ENCODE peak calls at places on chromosomes 7 and 10, in six cellular contexts. One of them, this sample, is unnamed.

GRCh38 chr10:32367793-32368453 is 21.0 kb upstream of the EPC1 start:
- DNase-seq in GM23338: peak
- DNase-seq in SK-N-MC: no peak
- DNase-seq in transverse colon: peak
- DNase-seq in prostate gland: peak
- DNase-seq in breast epithelium: peak
- DNase-seq in this sample: peak

GRCh38 chr10:122239578-122240257 is 31.4 kb upstream of the BTBD16 start:
- DNase-seq in GM23338: peak
- DNase-seq in SK-N-MC: no peak
- DNase-seq in transverse colon: no peak
- DNase-seq in prostate gland: no peak
- DNase-seq in breast epithelium: no peak
- DNase-seq in this sample: no peak

GRCh38 chr10:119441151-119441821 is 101.2 kb downstream of the RGS10 start:
- DNase-seq in GM23338: no peak
- DNase-seq in SK-N-MC: no peak
- DNase-seq in transverse colon: no peak
- DNase-seq in prostate gland: no peak
- DNase-seq in breast epithelium: no peak
- DNase-seq in this sample: no peak

GRCh38 chr10:130553846-130554245 is 417.7 kb downstream of the GLRX3 start:
- DNase-seq in GM23338: no peak
- DNase-seq in SK-N-MC: no peak
- DNase-seq in transverse colon: no peak
- DNase-seq in prostate gland: no peak
- DNase-seq in breast epithelium: no peak
- DNase-seq in this sample: no peak

GRCh38 chr10:60148266-60148840 is 241.3 kb downstream of the ANK3 start:
- DNase-seq in GM23338: no peak
- DNase-seq in SK-N-MC: no peak
- DNase-seq in transverse colon: peak
- DNase-seq in prostate gland: peak
- DNase-seq in breast epithelium: no peak
- DNase-seq in this sample: no peak

GRCh38 chr7:117993377-117994003 is 120.2 kb upstream of the CTTNBP2 start:
- DNase-seq in GM23338: peak
- DNase-seq in SK-N-MC: no peak
- DNase-seq in transverse colon: peak
- DNase-seq in prostate gland: no peak
- DNase-seq in breast epithelium: no peak
- DNase-seq in this sample: no peak

GRCh38 chr10:70355234-70356021 is 27.0 kb downstream of the LRRC20 start:
- DNase-seq in GM23338: no peak
- DNase-seq in SK-N-MC: no peak
- DNase-seq in transverse colon: peak
- DNase-seq in prostate gland: no peak
- DNase-seq in breast epithelium: no peak
- DNase-seq in this sample: no peak

GRCh38 chr7:156892086-156892800 is 740 bp downstream of the LMBR1 start:
- DNase-seq in GM23338: peak
- DNase-seq in SK-N-MC: no peak
- DNase-seq in transverse colon: peak
- DNase-seq in prostate gland: peak
- DNase-seq in breast epithelium: no peak
- DNase-seq in this sample: peak

GRCh38 chr7:1532456-1533254 is 2.2 kb downstream of the MAFK start:
- DNase-seq in GM23338: no peak
- DNase-seq in SK-N-MC: no peak
- DNase-seq in transverse colon: peak
- DNase-seq in prostate gland: peak
- DNase-seq in breast epithelium: peak
- DNase-seq in this sample: peak

GRCh38 chr7:21911341-21911875 is 34.3 kb downstream of the CDCA7L start:
- DNase-seq in GM23338: no peak
- DNase-seq in SK-N-MC: no peak
- DNase-seq in transverse colon: no peak
- DNase-seq in prostate gland: no peak
- DNase-seq in breast epithelium: no peak
- DNase-seq in this sample: no peak

GRCh38 chr10:5361966-5362365 is 2.8 kb upstream of the UCN3 start:
- DNase-seq in GM23338: no peak
- DNase-seq in SK-N-MC: no peak
- DNase-seq in transverse colon: no peak
- DNase-seq in prostate gland: no peak
- DNase-seq in breast epithelium: no peak
- DNase-seq in this sample: no peak

GRCh38 chr7:21305455-21306235 is 122.2 kb upstream of the SP4 start:
- DNase-seq in GM23338: no peak
- DNase-seq in SK-N-MC: no peak
- DNase-seq in transverse colon: no peak
- DNase-seq in prostate gland: no peak
- DNase-seq in breast epithelium: no peak
- DNase-seq in this sample: no peak

GRCh38 chr7:50331564-50332208 is 27.2 kb downstream of the IKZF1 start:
- DNase-seq in GM23338: no peak
- DNase-seq in SK-N-MC: no peak
- DNase-seq in transverse colon: no peak
- DNase-seq in prostate gland: no peak
- DNase-seq in breast epithelium: no peak
- DNase-seq in this sample: no peak

GRCh38 chr10:123536176-123536845 is 129.8 kb upstream of the GPR26 start:
- DNase-seq in GM23338: no peak
- DNase-seq in SK-N-MC: no peak
- DNase-seq in transverse colon: no peak
- DNase-seq in prostate gland: no peak
- DNase-seq in breast epithelium: no peak
- DNase-seq in this sample: no peak

GRCh38 chr7:1150400-1151002 is 9.5 kb downstream of the ZFAND2A start:
- DNase-seq in GM23338: no peak
- DNase-seq in SK-N-MC: no peak
- DNase-seq in transverse colon: no peak
- DNase-seq in prostate gland: no peak
- DNase-seq in breast epithelium: no peak
- DNase-seq in this sample: no peak

GRCh38 chr10:122740640-122741039 is 41.0 kb upstream of the C10orf120 start:
- DNase-seq in GM23338: no peak
- DNase-seq in SK-N-MC: no peak
- DNase-seq in transverse colon: no peak
- DNase-seq in prostate gland: no peak
- DNase-seq in breast epithelium: no peak
- DNase-seq in this sample: no peak

GRCh38 chr7:26659121-26659520 is 205.3 kb downstream of the SKAP2 start:
- DNase-seq in GM23338: no peak
- DNase-seq in SK-N-MC: no peak
- DNase-seq in transverse colon: no peak
- DNase-seq in prostate gland: no peak
- DNase-seq in breast epithelium: no peak
- DNase-seq in this sample: no peak

GRCh38 chr7:136055266-136055665 is 78.1 kb upstream of the MTPN start:
- DNase-seq in GM23338: no peak
- DNase-seq in SK-N-MC: no peak
- DNase-seq in transverse colon: no peak
- DNase-seq in prostate gland: no peak
- DNase-seq in breast epithelium: no peak
- DNase-seq in this sample: no peak

GRCh38 chr7:98054585-98054984 is 52.1 kb upstream of the LMTK2 start:
- DNase-seq in GM23338: no peak
- DNase-seq in SK-N-MC: no peak
- DNase-seq in transverse colon: no peak
- DNase-seq in prostate gland: no peak
- DNase-seq in breast epithelium: no peak
- DNase-seq in this sample: no peak

GRCh38 chr10:115879372-115879771 is 393.6 kb downstream of the GFRA1 start:
- DNase-seq in GM23338: no peak
- DNase-seq in SK-N-MC: no peak
- DNase-seq in transverse colon: no peak
- DNase-seq in prostate gland: no peak
- DNase-seq in breast epithelium: no peak
- DNase-seq in this sample: no peak

GRCh38 chr10:20415684-20416083 is 481.4 kb downstream of the NEBL start:
- DNase-seq in GM23338: no peak
- DNase-seq in SK-N-MC: no peak
- DNase-seq in transverse colon: no peak
- DNase-seq in prostate gland: no peak
- DNase-seq in breast epithelium: no peak
- DNase-seq in this sample: no peak

GRCh38 chr10:72802291-72803118 is 91.0 kb upstream of the OIT3 start:
- DNase-seq in GM23338: no peak
- DNase-seq in SK-N-MC: no peak
- DNase-seq in transverse colon: no peak
- DNase-seq in prostate gland: no peak
- DNase-seq in breast epithelium: no peak
- DNase-seq in this sample: no peak

GRCh38 chr10:116765549-116766162 is 23.3 kb upstream of the HSPA12A start:
- DNase-seq in GM23338: peak
- DNase-seq in SK-N-MC: no peak
- DNase-seq in transverse colon: peak
- DNase-seq in prostate gland: no peak
- DNase-seq in breast epithelium: no peak
- DNase-seq in this sample: no peak

GRCh38 chr7:73966941-73967831 is 60.8 kb upstream of the ELN start:
- DNase-seq in GM23338: no peak
- DNase-seq in SK-N-MC: no peak
- DNase-seq in transverse colon: no peak
- DNase-seq in prostate gland: no peak
- DNase-seq in breast epithelium: peak
- DNase-seq in this sample: no peak

GRCh38 chr10:69498711-69499471 is 47.6 kb downstream of the TSPAN15 start:
- DNase-seq in GM23338: no peak
- DNase-seq in SK-N-MC: no peak
- DNase-seq in transverse colon: no peak
- DNase-seq in prostate gland: no peak
- DNase-seq in breast epithelium: peak
- DNase-seq in this sample: peak

GRCh38 chr10:132746386-132746785 is 39.6 kb downstream of the NKX6-2 start:
- DNase-seq in GM23338: no peak
- DNase-seq in SK-N-MC: no peak
- DNase-seq in transverse colon: no peak
- DNase-seq in prostate gland: no peak
- DNase-seq in breast epithelium: no peak
- DNase-seq in this sample: no peak
- TF ChIP-seq POLR2AphosphoS5 in GM23338: no peak
- TF ChIP-seq POLR2AphosphoS5 in SK-N-MC: no peak
- TF ChIP-seq POLR2AphosphoS5 in transverse colon: no peak
- TF ChIP-seq POLR2AphosphoS5 in prostate gland: peak
- TF ChIP-seq POLR2AphosphoS5 in breast epithelium: no peak
- TF ChIP-seq POLR2AphosphoS5 in this sample: no peak

DNA sequence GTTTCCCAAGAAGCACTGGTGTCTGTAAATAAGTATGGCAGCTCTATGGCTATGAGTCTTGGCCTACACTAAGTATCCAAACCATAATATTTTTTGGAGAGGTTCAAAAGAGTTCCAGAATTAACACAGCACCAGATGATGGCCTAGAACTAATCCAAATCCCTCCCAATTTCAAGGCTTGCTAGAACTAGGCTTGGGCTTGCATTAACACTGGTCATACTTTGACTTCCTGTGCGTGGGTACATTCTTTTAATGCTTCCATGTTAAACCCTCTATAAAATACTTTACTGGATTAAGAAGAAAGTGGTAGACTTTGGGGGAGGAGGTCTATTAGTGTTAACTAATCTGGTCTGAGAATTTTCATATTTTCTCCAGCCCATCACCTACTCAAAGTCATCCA is 3.1 kb downstream of the AASS start:
- DNase-seq in GM23338: no peak
- DNase-seq in SK-N-MC: no peak
- DNase-seq in transverse colon: no peak
- DNase-seq in prostate gland: no peak
- DNase-seq in breast epithelium: no peak
- DNase-seq in this sample: no peak
- H3K4me3 ChIP-seq in GM23338: peak
- H3K4me3 ChIP-seq in SK-N-MC: no peak
- H3K4me3 ChIP-seq in transverse colon: no peak
- H3K4me3 ChIP-seq in prostate gland: no peak
- H3K4me3 ChIP-seq in breast epithelium: no peak
- H3K4me3 ChIP-seq in this sample: no peak

GRCh38 chr7:41867639-41868038 is 164.7 kb upstream of the INHBA start:
- DNase-seq in GM23338: no peak
- DNase-seq in SK-N-MC: no peak
- DNase-seq in transverse colon: no peak
- DNase-seq in prostate gland: no peak
- DNase-seq in breast epithelium: no peak
- DNase-seq in this sample: no peak

GRCh38 chr7:41862261-41862660 is 159.4 kb upstream of the INHBA start:
- DNase-seq in GM23338: no peak
- DNase-seq in SK-N-MC: no peak
- DNase-seq in transverse colon: no peak
- DNase-seq in prostate gland: no peak
- DNase-seq in breast epithelium: no peak
- DNase-seq in this sample: no peak

GRCh38 chr7:41858196-41858595 is 155.3 kb upstream of the INHBA start:
- DNase-seq in GM23338: no peak
- DNase-seq in SK-N-MC: no peak
- DNase-seq in transverse colon: no peak
- DNase-seq in prostate gland: no peak
- DNase-seq in breast epithelium: no peak
- DNase-seq in this sample: no peak

GRCh38 chr7:41855798-41856197 is 152.9 kb upstream of the INHBA start:
- DNase-seq in GM23338: no peak
- DNase-seq in SK-N-MC: no peak
- DNase-seq in transverse colon: no peak
- DNase-seq in prostate gland: no peak
- DNase-seq in breast epithelium: no peak
- DNase-seq in this sample: no peak

DNA sequence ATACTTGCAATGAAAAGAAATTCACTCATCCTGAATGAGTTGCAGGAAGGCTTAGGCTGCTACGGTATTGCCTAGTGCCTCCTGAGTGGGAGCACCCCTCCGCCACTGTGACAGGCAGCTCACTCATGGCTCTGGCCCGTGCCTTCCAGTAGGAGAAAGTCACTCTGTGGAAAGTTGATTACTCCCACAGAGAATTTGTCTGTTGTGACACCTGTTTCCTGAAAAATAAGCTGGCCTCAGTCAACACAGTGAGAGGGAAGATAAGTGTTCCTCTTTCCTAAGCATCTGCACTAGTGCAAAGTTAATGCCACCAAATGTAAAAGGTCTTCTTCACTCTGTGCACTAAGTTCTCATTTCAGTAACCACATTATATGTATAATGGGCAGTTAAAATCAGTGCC is 158.8 kb upstream of the INHBA start:
- DNase-seq in GM23338: peak
- DNase-seq in SK-N-MC: no peak
- DNase-seq in transverse colon: no peak
- DNase-seq in prostate gland: no peak
- DNase-seq in breast epithelium: no peak
- DNase-seq in this sample: no peak
- TF ChIP-seq POLR2AphosphoS5 in GM23338: no peak
- TF ChIP-seq POLR2AphosphoS5 in SK-N-MC: no peak
- TF ChIP-seq POLR2AphosphoS5 in transverse colon: no peak
- TF ChIP-seq POLR2AphosphoS5 in prostate gland: no peak
- TF ChIP-seq POLR2AphosphoS5 in breast epithelium: no peak
- TF ChIP-seq POLR2AphosphoS5 in this sample: no peak

DNA sequence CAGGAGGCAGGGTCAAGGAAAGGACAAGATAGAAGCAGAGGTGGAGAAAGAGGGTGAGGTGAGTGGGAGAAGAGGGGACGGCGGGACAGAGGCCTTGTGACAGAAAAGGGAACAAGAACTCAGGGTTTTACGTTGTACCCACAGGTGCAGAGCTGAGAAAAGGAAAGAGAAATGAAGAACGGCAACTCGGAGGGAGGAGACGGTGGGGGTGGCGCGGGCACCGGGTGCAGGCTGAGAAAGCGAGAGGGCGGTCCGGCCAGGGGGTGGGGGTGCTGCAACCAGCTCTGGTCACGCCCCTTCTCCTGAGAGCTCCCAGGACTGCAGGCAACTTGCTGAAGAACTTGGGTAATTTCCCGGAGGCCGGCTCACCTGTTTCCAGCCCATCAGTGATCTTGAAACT is 65.3 kb downstream of the CARD11 start:
- DNase-seq in GM23338: peak
- DNase-seq in SK-N-MC: no peak
- DNase-seq in transverse colon: peak
- DNase-seq in prostate gland: peak
- DNase-seq in breast epithelium: no peak
- DNase-seq in this sample: peak
- H3K4me3 ChIP-seq in GM23338: peak
- H3K4me3 ChIP-seq in SK-N-MC: no peak
- H3K4me3 ChIP-seq in transverse colon: no peak
- H3K4me3 ChIP-seq in prostate gland: no peak
- H3K4me3 ChIP-seq in breast epithelium: no peak
- H3K4me3 ChIP-seq in this sample: peak